ENCODE peak calls at places on chromosomes 13 and 19, in eight cellular contexts. One of them, this sample, is unnamed. For H3K4me1, the result is how much of the 10 kb centered on the place peaks cover.

GRCh38 chr19:54523403-54523802 is 20.8 kb downstream of the LAIR2 start:
- DNase-seq in A549: no peak
- DNase-seq in ovary: no peak
- DNase-seq in stomach: no peak
- DNase-seq in tibial nerve: no peak
- DNase-seq in K562: no peak
- DNase-seq in transverse colon: no peak
- DNase-seq in H1: no peak
- DNase-seq in this sample: no peak

GRCh38 chr19:53977991-53978731 is 13.3 kb upstream of the CACNG6 start:
- DNase-seq in A549: peak
- DNase-seq in ovary: no peak
- DNase-seq in stomach: no peak
- DNase-seq in tibial nerve: no peak
- DNase-seq in K562: peak
- DNase-seq in transverse colon: no peak
- DNase-seq in H1: peak
- DNase-seq in this sample: no peak

GRCh38 chr19:48571378-48572162 is 19.6 kb downstream of the SULT2B1 start:
- DNase-seq in A549: no peak
- DNase-seq in ovary: no peak
- DNase-seq in stomach: peak
- DNase-seq in tibial nerve: no peak
- DNase-seq in K562: no peak
- DNase-seq in transverse colon: no peak
- DNase-seq in H1: no peak
- DNase-seq in this sample: no peak

GRCh38 chr19:57830071-57830602 is at the start of gene ZNF587B:
- DNase-seq in A549: no peak
- DNase-seq in ovary: peak
- DNase-seq in stomach: peak
- DNase-seq in tibial nerve: no peak
- DNase-seq in K562: peak
- DNase-seq in transverse colon: peak
- DNase-seq in H1: peak
- DNase-seq in this sample: peak

GRCh38 chr19:19039901-19040300 is 6.5 kb downstream of the ARMC6 start:
- DNase-seq in A549: no peak
- DNase-seq in ovary: no peak
- DNase-seq in stomach: no peak
- DNase-seq in tibial nerve: no peak
- DNase-seq in K562: no peak
- DNase-seq in transverse colon: no peak
- DNase-seq in H1: no peak
- DNase-seq in this sample: no peak

GRCh38 chr19:37963190-37963947 is 56.4 kb downstream of the SIPA1L3 start:
- DNase-seq in A549: no peak
- DNase-seq in ovary: no peak
- DNase-seq in stomach: no peak
- DNase-seq in tibial nerve: no peak
- DNase-seq in K562: no peak
- DNase-seq in transverse colon: no peak
- DNase-seq in H1: no peak
- DNase-seq in this sample: no peak

GRCh38 chr13:23579886-23580706 is 9.9 kb downstream of the TNFRSF19 start:
- DNase-seq in A549: no peak
- DNase-seq in ovary: no peak
- DNase-seq in stomach: no peak
- DNase-seq in tibial nerve: no peak
- DNase-seq in K562: no peak
- DNase-seq in transverse colon: no peak
- DNase-seq in H1: no peak
- DNase-seq in this sample: no peak

GRCh38 chr19:2488942-2489731 is 13.2 kb downstream of the GADD45B start:
- DNase-seq in A549: no peak
- DNase-seq in ovary: peak
- DNase-seq in stomach: peak
- DNase-seq in tibial nerve: no peak
- DNase-seq in K562: no peak
- DNase-seq in transverse colon: peak
- DNase-seq in H1: no peak
- DNase-seq in this sample: no peak

GRCh38 chr19:12843999-12844732 is 5.9 kb downstream of the MAST1 start:
- DNase-seq in A549: no peak
- DNase-seq in ovary: no peak
- DNase-seq in stomach: no peak
- DNase-seq in tibial nerve: no peak
- DNase-seq in K562: no peak
- DNase-seq in transverse colon: no peak
- DNase-seq in H1: no peak
- DNase-seq in this sample: no peak

GRCh38 chr13:59641758-59642157 is 522.0 kb downstream of the DIAPH3 start:
- DNase-seq in A549: no peak
- DNase-seq in ovary: no peak
- DNase-seq in stomach: no peak
- DNase-seq in tibial nerve: no peak
- DNase-seq in K562: no peak
- DNase-seq in transverse colon: no peak
- DNase-seq in H1: no peak
- DNase-seq in this sample: no peak

GRCh38 chr19:19477705-19478383 is 37.5 kb downstream of the TSSK6 start:
- DNase-seq in A549: no peak
- DNase-seq in ovary: no peak
- DNase-seq in stomach: peak
- DNase-seq in tibial nerve: no peak
- DNase-seq in K562: no peak
- DNase-seq in transverse colon: peak
- DNase-seq in H1: no peak
- DNase-seq in this sample: no peak

GRCh38 chr19:2428027-2428690 is 773 bp upstream of the TIMM13 start:
- DNase-seq in A549: no peak
- DNase-seq in ovary: peak
- DNase-seq in stomach: peak
- DNase-seq in tibial nerve: no peak
- DNase-seq in K562: no peak
- DNase-seq in transverse colon: peak
- DNase-seq in H1: no peak
- DNase-seq in this sample: peak

GRCh38 chr19:11165486-11166030 is 10.0 kb upstream of the SPC24 start:
- DNase-seq in A549: no peak
- DNase-seq in ovary: no peak
- DNase-seq in stomach: no peak
- DNase-seq in tibial nerve: no peak
- DNase-seq in K562: no peak
- DNase-seq in transverse colon: no peak
- DNase-seq in H1: no peak
- DNase-seq in this sample: peak

GRCh38 chr19:35729763-35730162 is 12.0 kb downstream of the KMT2B start:
- DNase-seq in A549: no peak
- DNase-seq in ovary: no peak
- DNase-seq in stomach: no peak
- DNase-seq in tibial nerve: no peak
- DNase-seq in K562: no peak
- DNase-seq in transverse colon: no peak
- DNase-seq in H1: no peak
- DNase-seq in this sample: peak

GRCh38 chr13:91154954-91155353 is 192.5 kb upstream of the MIR17HG start:
- DNase-seq in A549: no peak
- DNase-seq in ovary: no peak
- DNase-seq in stomach: no peak
- DNase-seq in tibial nerve: no peak
- DNase-seq in K562: no peak
- DNase-seq in transverse colon: no peak
- DNase-seq in H1: no peak
- DNase-seq in this sample: no peak

GRCh38 chr19:11381535-11382369 is 2.4 kb downstream of the EPOR start:
- DNase-seq in A549: peak
- DNase-seq in ovary: peak
- DNase-seq in stomach: peak
- DNase-seq in tibial nerve: no peak
- DNase-seq in K562: no peak
- DNase-seq in transverse colon: peak
- DNase-seq in H1: no peak
- DNase-seq in this sample: peak

GRCh38 chr13:58712191-58712590 is 1080.6 kb downstream of the PCDH17 start:
- DNase-seq in A549: no peak
- DNase-seq in ovary: no peak
- DNase-seq in stomach: no peak
- DNase-seq in tibial nerve: no peak
- DNase-seq in K562: no peak
- DNase-seq in transverse colon: no peak
- DNase-seq in H1: peak
- DNase-seq in this sample: no peak

GRCh38 chr13:104809483-104809882 is 1726.0 kb downstream of the EFNB2 start:
- DNase-seq in A549: no peak
- DNase-seq in ovary: no peak
- DNase-seq in stomach: no peak
- DNase-seq in tibial nerve: no peak
- DNase-seq in K562: no peak
- DNase-seq in transverse colon: no peak
- DNase-seq in H1: no peak
- DNase-seq in this sample: no peak

GRCh38 chr19:11971045-11971444 is 6.2 kb downstream of the ZNF763 start:
- DNase-seq in A549: no peak
- DNase-seq in ovary: no peak
- DNase-seq in stomach: no peak
- DNase-seq in tibial nerve: no peak
- DNase-seq in K562: no peak
- DNase-seq in transverse colon: no peak
- DNase-seq in H1: no peak
- DNase-seq in this sample: no peak

GRCh38 chr13:99113351-99113750 is 87.3 kb upstream of the UBAC2 start:
- DNase-seq in A549: no peak
- DNase-seq in ovary: no peak
- DNase-seq in stomach: no peak
- DNase-seq in tibial nerve: no peak
- DNase-seq in K562: no peak
- DNase-seq in transverse colon: no peak
- DNase-seq in H1: no peak
- DNase-seq in this sample: no peak

GRCh38 chr13:110546389-110546788 is 15.1 kb downstream of the RAB20 start:
- DNase-seq in A549: no peak
- DNase-seq in ovary: no peak
- DNase-seq in stomach: no peak
- DNase-seq in tibial nerve: no peak
- DNase-seq in K562: no peak
- DNase-seq in transverse colon: no peak
- DNase-seq in H1: no peak
- DNase-seq in this sample: peak

GRCh38 chr13:110548891-110549794 is 12.4 kb downstream of the RAB20 start:
- DNase-seq in A549: no peak
- DNase-seq in ovary: no peak
- DNase-seq in stomach: no peak
- DNase-seq in tibial nerve: no peak
- DNase-seq in K562: no peak
- DNase-seq in transverse colon: no peak
- DNase-seq in H1: no peak
- DNase-seq in this sample: no peak

GRCh38 chr13:110549795-110550160 is 11.7 kb downstream of the RAB20 start:
- DNase-seq in A549: no peak
- DNase-seq in ovary: no peak
- DNase-seq in stomach: no peak
- DNase-seq in tibial nerve: no peak
- DNase-seq in K562: no peak
- DNase-seq in transverse colon: no peak
- DNase-seq in H1: no peak
- DNase-seq in this sample: no peak

GRCh38 chr13:110551284-110551683 is 10.2 kb downstream of the RAB20 start:
- DNase-seq in A549: no peak
- DNase-seq in ovary: no peak
- DNase-seq in stomach: no peak
- DNase-seq in tibial nerve: no peak
- DNase-seq in K562: no peak
- DNase-seq in transverse colon: no peak
- DNase-seq in H1: no peak
- DNase-seq in this sample: no peak

GRCh38 chr13:110546933-110547332 is 14.6 kb downstream of the RAB20 start:
- DNase-seq in A549: peak
- DNase-seq in ovary: peak
- DNase-seq in stomach: peak
- DNase-seq in tibial nerve: peak
- DNase-seq in K562: no peak
- DNase-seq in transverse colon: peak
- DNase-seq in H1: no peak
- DNase-seq in this sample: peak
- TF ChIP-seq EP300 in A549: no peak
- TF ChIP-seq EP300 in ovary: no peak
- TF ChIP-seq EP300 in stomach: no peak
- TF ChIP-seq EP300 in tibial nerve: no peak
- TF ChIP-seq EP300 in K562: no peak
- TF ChIP-seq EP300 in transverse colon: no peak
- TF ChIP-seq EP300 in H1: no peak
- TF ChIP-seq EP300 in this sample: peak

GRCh38 chr19:17861542-17862402 is 2.1 kb downstream of the RPL18A start:
- DNase-seq in A549: no peak
- DNase-seq in ovary: peak
- DNase-seq in stomach: no peak
- DNase-seq in tibial nerve: no peak
- DNase-seq in K562: peak
- DNase-seq in transverse colon: no peak
- DNase-seq in H1: no peak
- DNase-seq in this sample: no peak
- H3K4me1 ChIP-seq in A549: under half
- H3K4me1 ChIP-seq in ovary: under half
- H3K4me1 ChIP-seq in stomach: under half
- H3K4me1 ChIP-seq in tibial nerve: under half
- H3K4me1 ChIP-seq in K562: under half
- H3K4me1 ChIP-seq in transverse colon: half or more
- H3K4me1 ChIP-seq in H1: under half
- H3K4me1 ChIP-seq in this sample: under half

GRCh38 chr19:14375582-14376291 is 5.5 kb upstream of the ADGRE5 start:
- DNase-seq in A549: no peak
- DNase-seq in ovary: no peak
- DNase-seq in stomach: no peak
- DNase-seq in tibial nerve: no peak
- DNase-seq in K562: peak
- DNase-seq in transverse colon: no peak
- DNase-seq in H1: no peak
- DNase-seq in this sample: peak
- TF ChIP-seq POLR2A in A549: no peak
- TF ChIP-seq POLR2A in ovary: no peak
- TF ChIP-seq POLR2A in stomach: no peak
- TF ChIP-seq POLR2A in tibial nerve: no peak
- TF ChIP-seq POLR2A in K562: no peak
- TF ChIP-seq POLR2A in transverse colon: no peak
- TF ChIP-seq POLR2A in H1: no peak
- TF ChIP-seq POLR2A in this sample: no peak

GRCh38 chr19:29945433-29945832 is 3.4 kb downstream of the URI1 start:
- DNase-seq in A549: no peak
- DNase-seq in ovary: no peak
- DNase-seq in stomach: no peak
- DNase-seq in tibial nerve: no peak
- DNase-seq in K562: no peak
- DNase-seq in transverse colon: no peak
- DNase-seq in H1: no peak
- DNase-seq in this sample: no peak
- TF ChIP-seq EP300 in A549: no peak
- TF ChIP-seq EP300 in ovary: no peak
- TF ChIP-seq EP300 in stomach: no peak
- TF ChIP-seq EP300 in tibial nerve: no peak
- TF ChIP-seq EP300 in K562: no peak
- TF ChIP-seq EP300 in transverse colon: no peak
- TF ChIP-seq EP300 in H1: no peak
- TF ChIP-seq EP300 in this sample: no peak

This sample was measured in sigmoid colon.